ENCODE peak calls at places on chromosome 16, in ten cellular contexts. P, I, H, U, E, D, T, V, Z and R are unnamed samples.

GRCh38 chr16:29674188-29674587 is 4.8 kb upstream of the QPRT start:
- DNase-seq in E (peak; percentile 74), U (no peak), V (peak; percentile 80), D (no peak), H (no peak), Z (no peak), T (no peak), I (no peak), P (no peak), R (no peak)

GRCh38 chr16:56355786-56356275 is 69.5 kb downstream of the AMFR start:
- DNase-seq in T (no peak), V (no peak), E (no peak), I (no peak), D (peak; percentile 3), Z (no peak), U (no peak), P (no peak), H (no peak), R (no peak)

GRCh38 chr16:89237733-89238132 is 20.2 kb downstream of the ZNF778 start:
- DNase-seq in Z (no peak), H (no peak), T (no peak), V (no peak), I (no peak), D (no peak), P (no peak), U (no peak), E (no peak), R (no peak)

GRCh38 chr16:3058173-3059030 is 7.0 kb upstream of the IL32 start:
- DNase-seq in V (peak; percentile 41), H (peak; percentile 80), I (no peak), P (peak; percentile 81), T (peak; percentile 73), U (peak; percentile 51), Z (peak; percentile 64), D (peak; percentile 75), E (no peak), R (no peak)

GRCh38 chr16:52869243-52869642 is 183.5 kb downstream of the CHD9NB start:
- DNase-seq in I (no peak), T (no peak), V (no peak), E (no peak), Z (no peak), H (no peak), P (no peak), D (no peak), U (no peak), R (no peak)

GRCh38 chr16:50606431-50607050 is 58.3 kb downstream of the NKD1 start:
- DNase-seq in T (no peak), I (no peak), P (no peak), Z (no peak), H (peak; percentile 29), V (no peak), E (no peak), D (no peak), U (no peak), R (no peak)

GRCh38 chr16:82199209-82199608 is 29.2 kb upstream of the MPHOSPH6 start:
- DNase-seq in H (no peak), V (peak; percentile 23), Z (no peak), T (no peak), U (no peak), D (no peak), P (no peak), E (no peak), I (no peak), R (no peak)

GRCh38 chr16:88938933-88939813 is 37.8 kb downstream of the CBFA2T3 start:
- DNase-seq in D (no peak), Z (no peak), T (peak; percentile 50), V (no peak), U (no peak), I (no peak), H (no peak), P (no peak), E (no peak), R (no peak)

GRCh38 chr16:2719328-2720062 is 529 bp downstream of the PRSS27 start:
- DNase-seq in V (no peak), Z (no peak), I (no peak), D (no peak), E (no peak), U (no peak), P (no peak), T (no peak), H (no peak), R (no peak)

GRCh38 chr16:4330277-4330882 is 14.5 kb downstream of the GLIS2 start:
- DNase-seq in D (peak; percentile 80), U (peak; percentile 61), P (peak; percentile 71), E (peak; percentile 42), H (peak; percentile 81), I (peak; percentile 36), Z (peak; percentile 76), T (peak; percentile 89), V (peak; percentile 81), R (peak; percentile 94)

GRCh38 chr16:8370374-8371015 is 219.8 kb downstream of the TMEM114 start:
- DNase-seq in T (no peak), D (no peak), E (peak; percentile 56), V (no peak), Z (no peak), U (no peak), P (no peak), H (no peak), I (no peak), R (no peak)

GRCh38 chr16:87715231-87715630 is 50.6 kb downstream of the KLHDC4 start:
- DNase-seq in I (no peak), Z (no peak), E (no peak), U (no peak), H (no peak), P (no peak), T (no peak), D (no peak), V (no peak), R (no peak)

GRCh38 chr16:56199164-56199563 is 7.9 kb downstream of the GNAO1 start:
- DNase-seq in P (peak; percentile 11), Z (peak; percentile 56), H (no peak), V (no peak), D (peak; percentile 56), U (no peak), T (no peak), E (no peak), I (no peak), R (no peak)

GRCh38 chr16:48524348-48525200 is 85.4 kb downstream of the N4BP1 start:
- DNase-seq in U (no peak), H (no peak), D (no peak), E (no peak), I (no peak), V (no peak), T (no peak), P (no peak), Z (no peak), R (no peak)

GRCh38 chr16:85291302-85292148 is 179.3 kb upstream of the CIBAR2 start:
- DNase-seq in U (no peak), Z (no peak), H (peak; percentile 68), P (no peak), E (peak; percentile 56), I (no peak), T (no peak), D (no peak), V (no peak), R (no peak)

GRCh38 chr16:81042821-81043220 is 7.2 kb downstream of the ATMIN start:
- DNase-seq in I (no peak), H (no peak), T (no peak), Z (no peak), D (no peak), E (no peak), V (no peak), U (no peak), P (no peak), R (no peak)

GRCh38 chr16:86033016-86033474 is 134.1 kb downstream of the IRF8 start:
- DNase-seq in P (no peak), D (no peak), T (no peak), I (no peak), H (peak; percentile 78), E (peak; percentile 47), Z (no peak), U (no peak), V (no peak), R (no peak)

GRCh38 chr16:47136101-47136820 is 7.5 kb downstream of the NETO2 start:
- DNase-seq in H (no peak), V (no peak), Z (no peak), D (no peak), I (no peak), U (no peak), P (no peak), E (no peak), T (peak; percentile 27), R (no peak)

GRCh38 chr16:47553853-47554564 is 92.9 kb downstream of the PHKB start:
- DNase-seq in T (no peak), D (no peak), Z (no peak), E (no peak), H (no peak), P (no peak), U (no peak), I (no peak), V (no peak), R (no peak)

GRCh38 chr16:339680-340079 is 12.8 kb downstream of the AXIN1 start:
- DNase-seq in E (no peak), P (no peak), D (no peak), U (peak; percentile 36), T (no peak), Z (no peak), I (no peak), V (no peak), H (no peak), R (no peak)

GRCh38 chr16:56944954-56945839 is 13.3 kb downstream of the HERPUD1 start:
- DNase-seq in H (no peak), E (no peak), D (peak; percentile 65), Z (no peak), I (no peak), V (no peak), U (no peak), P (no peak), T (no peak), R (no peak)

GRCh38 chr16:68629315-68629900 is 15.7 kb upstream of the CDH3 start:
- DNase-seq in V (no peak), T (no peak), U (peak; percentile 14), I (no peak), E (no peak), P (no peak), Z (no peak), H (no peak), D (no peak), R (no peak)

GRCh38 chr16:73092236-73092781 is 44.4 kb upstream of the ZFHX3 start:
- DNase-seq in E (no peak), V (no peak), I (no peak), T (no peak), U (no peak), H (no peak), Z (no peak), D (no peak), P (no peak), R (no peak)

GRCh38 chr16:67917852-67918236 is 13.8 kb downstream of the CTRL start:
- DNase-seq in E (no peak), I (no peak), T (no peak), Z (no peak), H (no peak), D (peak; percentile 81), V (no peak), P (no peak), U (no peak), R (no peak)

GRCh38 chr16:85535352-85536072 is 77.6 kb upstream of the GSE1 start:
- DNase-seq in V (no peak), T (no peak), U (no peak), I (no peak), D (no peak), H (no peak), P (no peak), Z (no peak), E (no peak), R (no peak)

GRCh38 chr16:78669994-78670393 is 570.5 kb downstream of the WWOX start:
- DNase-seq in D (no peak), P (no peak), I (no peak), E (no peak), T (no peak), Z (no peak), H (peak; percentile 9), V (peak; percentile 57), U (no peak), R (no peak)

GRCh38 chr16:59719121-59719520 is 985.0 kb upstream of the GOT2 start:
- DNase-seq in T (no peak), P (no peak), V (no peak), U (no peak), E (no peak), H (no peak), Z (no peak), I (no peak), D (no peak), R (no peak)

GRCh38 chr16:15643453-15644305 is 725 bp upstream of the MARF1 start:
- DNase-seq in D (no peak), T (no peak), P (peak; percentile 78), H (no peak), U (no peak), Z (peak; percentile 49), V (peak; percentile 46), I (no peak), E (peak; percentile 68), R (no peak)